ENCODE peak calls at places on chromosomes 4 and X, in five cellular contexts. One of them, this sample, is unnamed.

GRCh38 chr4:30716158-30716557 is 4.0 kb upstream of the PCDH7 start:
- DNase-seq in HepG2: peak
- DNase-seq in GM23338: peak
- DNase-seq in brain microvascular endothelial cell: no peak
- DNase-seq in ovary: no peak
- DNase-seq in this sample: peak

GRCh38 chrX:29992083-29992482 is 223.3 kb upstream of the MAGEB2 start:
- DNase-seq in HepG2: no peak
- DNase-seq in GM23338: no peak
- DNase-seq in brain microvascular endothelial cell: no peak
- DNase-seq in ovary: no peak
- DNase-seq in this sample: no peak

GRCh38 chrX:46978341-46979291 is 66.4 kb downstream of the JADE3 start:
- DNase-seq in HepG2: peak
- DNase-seq in GM23338: peak
- DNase-seq in brain microvascular endothelial cell: peak
- DNase-seq in ovary: peak
- DNase-seq in this sample: peak

GRCh38 chrX:19867411-19867732 is 20.0 kb downstream of the SH3KBP1 start:
- DNase-seq in HepG2: no peak
- DNase-seq in GM23338: no peak
- DNase-seq in brain microvascular endothelial cell: no peak
- DNase-seq in ovary: no peak
- DNase-seq in this sample: peak

GRCh38 chr4:156596026-156596425 is 375.6 kb downstream of the PDGFC start:
- DNase-seq in HepG2: no peak
- DNase-seq in GM23338: no peak
- DNase-seq in brain microvascular endothelial cell: peak
- DNase-seq in ovary: no peak
- DNase-seq in this sample: no peak

GRCh38 chrX:40173662-40174593 is 76.2 kb upstream of the BCOR start:
- DNase-seq in HepG2: peak
- DNase-seq in GM23338: peak
- DNase-seq in brain microvascular endothelial cell: no peak
- DNase-seq in ovary: peak
- DNase-seq in this sample: peak

GRCh38 chrX:148500428-148501120 is at the start of gene AFF2:
- DNase-seq in HepG2: no peak
- DNase-seq in GM23338: peak
- DNase-seq in brain microvascular endothelial cell: peak
- DNase-seq in ovary: peak
- DNase-seq in this sample: peak

GRCh38 chrX:26138043-26138442 is at the start of gene MAGEB18:
- DNase-seq in HepG2: no peak
- DNase-seq in GM23338: peak
- DNase-seq in brain microvascular endothelial cell: no peak
- DNase-seq in ovary: no peak
- DNase-seq in this sample: no peak

GRCh38 chr4:154076921-154077320 is 288.0 kb upstream of the SFRP2 start:
- DNase-seq in HepG2: no peak
- DNase-seq in GM23338: no peak
- DNase-seq in brain microvascular endothelial cell: peak
- DNase-seq in ovary: no peak
- DNase-seq in this sample: peak

GRCh38 chr4:73822389-73822788 is 14.1 kb upstream of the CXCL6 start:
- DNase-seq in HepG2: no peak
- DNase-seq in GM23338: no peak
- DNase-seq in brain microvascular endothelial cell: no peak
- DNase-seq in ovary: no peak
- DNase-seq in this sample: peak

GRCh38 chr4:65893957-65894755 is 223.9 kb upstream of the EPHA5 start:
- DNase-seq in HepG2: no peak
- DNase-seq in GM23338: no peak
- DNase-seq in brain microvascular endothelial cell: no peak
- DNase-seq in ovary: no peak
- DNase-seq in this sample: peak

GRCh38 chr4:65893311-65893710 is 223.0 kb upstream of the EPHA5 start:
- DNase-seq in HepG2: no peak
- DNase-seq in GM23338: peak
- DNase-seq in brain microvascular endothelial cell: no peak
- DNase-seq in ovary: no peak
- DNase-seq in this sample: no peak
- H3K27ac ChIP-seq in HepG2: no peak
- H3K27ac ChIP-seq in GM23338: peak
- H3K27ac ChIP-seq in brain microvascular endothelial cell: no peak
- H3K27ac ChIP-seq in ovary: no peak
- H3K27ac ChIP-seq in this sample: no peak

DNA sequence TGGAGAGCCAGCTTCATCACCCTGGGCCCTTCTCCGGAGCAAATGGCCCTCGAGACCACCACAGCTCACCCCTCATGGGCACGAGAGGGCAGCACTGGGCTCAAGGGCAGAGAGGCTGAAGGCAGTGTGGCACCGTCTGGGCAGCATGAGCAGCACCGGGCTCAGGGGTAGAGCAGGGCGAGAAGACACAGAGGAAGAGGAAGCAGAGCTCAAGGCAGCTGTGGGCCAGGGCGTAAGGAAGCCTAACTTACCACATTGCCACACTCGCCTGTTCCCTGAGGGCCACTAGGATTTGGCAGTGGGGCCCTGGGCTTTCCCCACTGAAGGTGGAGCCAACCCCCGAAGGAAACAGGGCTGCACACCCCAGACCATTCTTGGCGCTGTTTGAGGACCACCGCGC is 15.5 kb downstream of the ZNF185 start:
- DNase-seq in HepG2: no peak
- DNase-seq in GM23338: no peak
- DNase-seq in brain microvascular endothelial cell: no peak
- DNase-seq in ovary: no peak
- DNase-seq in this sample: no peak
- H3K27ac ChIP-seq in HepG2: no peak
- H3K27ac ChIP-seq in GM23338: no peak
- H3K27ac ChIP-seq in brain microvascular endothelial cell: no peak
- H3K27ac ChIP-seq in ovary: no peak
- H3K27ac ChIP-seq in this sample: no peak

GRCh38 chr4:76997454-76997853 is 47.9 kb downstream of the SEPTIN11 start:
- DNase-seq in HepG2: no peak
- DNase-seq in GM23338: no peak
- DNase-seq in brain microvascular endothelial cell: no peak
- DNase-seq in ovary: no peak
- DNase-seq in this sample: no peak

GRCh38 chr4:76995776-76996175 is 46.2 kb downstream of the SEPTIN11 start:
- DNase-seq in HepG2: no peak
- DNase-seq in GM23338: no peak
- DNase-seq in brain microvascular endothelial cell: no peak
- DNase-seq in ovary: no peak
- DNase-seq in this sample: no peak

GRCh38 chr4:76996445-76996844 is 46.9 kb downstream of the SEPTIN11 start:
- DNase-seq in HepG2: no peak
- DNase-seq in GM23338: no peak
- DNase-seq in brain microvascular endothelial cell: no peak
- DNase-seq in ovary: no peak
- DNase-seq in this sample: no peak

GRCh38 chr4:76990288-76991080 is 40.9 kb downstream of the SEPTIN11 start:
- DNase-seq in HepG2: no peak
- DNase-seq in GM23338: no peak
- DNase-seq in brain microvascular endothelial cell: peak
- DNase-seq in ovary: no peak
- DNase-seq in this sample: peak

DNA sequence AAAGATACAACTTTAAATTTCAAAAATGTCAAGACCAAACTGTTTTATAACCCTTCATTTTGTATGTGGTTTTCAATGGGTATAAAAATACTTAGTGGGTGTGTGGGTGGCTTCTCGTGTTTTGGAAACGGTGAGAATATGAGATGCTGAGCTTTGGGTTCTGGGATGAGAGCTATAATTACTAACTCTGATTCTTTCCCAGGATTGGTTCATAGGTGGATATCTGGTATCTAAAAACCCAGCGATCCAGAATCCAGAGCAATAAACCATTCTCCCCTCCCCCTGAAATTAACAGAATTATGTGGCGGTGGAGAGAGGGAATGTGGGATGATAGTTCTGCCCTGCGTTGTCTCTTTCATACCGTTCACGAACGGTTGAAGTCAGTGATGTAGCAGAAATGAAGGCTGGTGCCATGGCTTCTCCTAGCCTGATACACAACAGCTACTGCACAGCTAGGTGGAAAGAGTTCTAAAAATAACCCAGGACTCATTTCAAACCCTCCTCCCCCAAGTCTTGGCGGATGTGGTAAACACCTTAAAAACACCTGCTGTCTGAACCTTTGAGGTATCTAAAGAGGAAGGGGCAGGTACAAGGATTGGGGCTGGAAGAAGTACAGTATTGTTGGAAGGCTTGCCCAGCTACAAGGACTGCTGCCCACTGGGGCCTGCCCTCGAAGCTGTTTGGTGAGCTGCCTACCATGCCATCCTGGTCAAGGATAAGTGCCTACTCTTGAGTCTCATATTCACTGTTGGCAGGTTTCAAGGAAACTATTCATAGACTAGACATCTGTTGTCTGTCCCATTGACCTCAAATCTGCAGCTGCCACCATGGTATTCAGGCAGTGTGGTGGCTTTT is 44.5 kb downstream of the SEPTIN11 start:
- DNase-seq in HepG2: no peak
- DNase-seq in GM23338: no peak
- DNase-seq in brain microvascular endothelial cell: no peak
- DNase-seq in ovary: no peak
- DNase-seq in this sample: no peak
- H3K27ac ChIP-seq in HepG2: no peak
- H3K27ac ChIP-seq in GM23338: no peak
- H3K27ac ChIP-seq in brain microvascular endothelial cell: no peak
- H3K27ac ChIP-seq in ovary: no peak
- H3K27ac ChIP-seq in this sample: peak

GRCh38 chr4:69092980-69093568 is 3.2 kb upstream of the UGT2B7 start:
- DNase-seq in HepG2: no peak
- DNase-seq in GM23338: no peak
- DNase-seq in brain microvascular endothelial cell: no peak
- DNase-seq in ovary: no peak
- DNase-seq in this sample: no peak
- H3K27ac ChIP-seq in HepG2: no peak
- H3K27ac ChIP-seq in GM23338: no peak
- H3K27ac ChIP-seq in brain microvascular endothelial cell: peak
- H3K27ac ChIP-seq in ovary: no peak
- H3K27ac ChIP-seq in this sample: no peak

GRCh38 chr4:101696276-101697010 is 94.1 kb upstream of the BANK1 start:
- DNase-seq in HepG2: no peak
- DNase-seq in GM23338: no peak
- DNase-seq in brain microvascular endothelial cell: no peak
- DNase-seq in ovary: no peak
- DNase-seq in this sample: no peak

GRCh38 chr4:101699441-101700117 is 91.0 kb upstream of the BANK1 start:
- DNase-seq in HepG2: no peak
- DNase-seq in GM23338: no peak
- DNase-seq in brain microvascular endothelial cell: no peak
- DNase-seq in ovary: no peak
- DNase-seq in this sample: no peak

GRCh38 chr4:101706535-101707057 is 83.9 kb upstream of the BANK1 start:
- DNase-seq in HepG2: no peak
- DNase-seq in GM23338: no peak
- DNase-seq in brain microvascular endothelial cell: no peak
- DNase-seq in ovary: no peak
- DNase-seq in this sample: no peak

GRCh38 chr4:101697266-101697665 is 93.3 kb upstream of the BANK1 start:
- DNase-seq in HepG2: no peak
- DNase-seq in GM23338: no peak
- DNase-seq in brain microvascular endothelial cell: no peak
- DNase-seq in ovary: no peak
- DNase-seq in this sample: no peak

DNA sequence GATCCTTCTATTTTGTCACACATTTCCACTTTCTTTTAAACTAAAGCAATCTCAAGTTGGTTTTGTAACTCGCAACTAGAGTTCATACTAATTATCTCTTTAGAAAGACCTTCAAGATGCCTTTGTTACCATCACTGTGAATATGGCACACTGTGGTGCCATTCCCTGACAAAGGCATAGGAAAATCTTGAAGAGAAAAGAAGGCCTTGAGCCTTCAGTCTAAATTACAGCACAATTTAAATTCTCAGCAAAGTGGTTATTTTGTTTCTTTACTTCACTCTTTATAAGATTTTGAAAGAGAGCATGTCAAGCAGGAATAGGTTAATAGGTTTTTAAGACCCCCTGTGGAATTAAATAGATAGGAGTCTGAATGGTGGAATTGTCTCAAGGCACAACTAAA is 89.0 kb upstream of the BANK1 start:
- DNase-seq in HepG2: no peak
- DNase-seq in GM23338: no peak
- DNase-seq in brain microvascular endothelial cell: no peak
- DNase-seq in ovary: no peak
- DNase-seq in this sample: no peak
- H3K27ac ChIP-seq in HepG2: no peak
- H3K27ac ChIP-seq in GM23338: no peak
- H3K27ac ChIP-seq in brain microvascular endothelial cell: no peak
- H3K27ac ChIP-seq in ovary: no peak
- H3K27ac ChIP-seq in this sample: no peak

GRCh38 chr4:189033801-189034347 is 894.6 kb downstream of the TRIML1 start:
- DNase-seq in HepG2: no peak
- DNase-seq in GM23338: no peak
- DNase-seq in brain microvascular endothelial cell: no peak
- DNase-seq in ovary: no peak
- DNase-seq in this sample: no peak

GRCh38 chr4:189035091-189035490 is 895.9 kb downstream of the TRIML1 start:
- DNase-seq in HepG2: no peak
- DNase-seq in GM23338: no peak
- DNase-seq in brain microvascular endothelial cell: no peak
- DNase-seq in ovary: no peak
- DNase-seq in this sample: no peak

GRCh38 chr4:189029961-189030360 is 890.7 kb downstream of the TRIML1 start:
- DNase-seq in HepG2: no peak
- DNase-seq in GM23338: no peak
- DNase-seq in brain microvascular endothelial cell: no peak
- DNase-seq in ovary: no peak
- DNase-seq in this sample: no peak

GRCh38 chr4:189035654-189036053 is 896.4 kb downstream of the TRIML1 start:
- DNase-seq in HepG2: no peak
- DNase-seq in GM23338: no peak
- DNase-seq in brain microvascular endothelial cell: no peak
- DNase-seq in ovary: no peak
- DNase-seq in this sample: no peak

DNA sequence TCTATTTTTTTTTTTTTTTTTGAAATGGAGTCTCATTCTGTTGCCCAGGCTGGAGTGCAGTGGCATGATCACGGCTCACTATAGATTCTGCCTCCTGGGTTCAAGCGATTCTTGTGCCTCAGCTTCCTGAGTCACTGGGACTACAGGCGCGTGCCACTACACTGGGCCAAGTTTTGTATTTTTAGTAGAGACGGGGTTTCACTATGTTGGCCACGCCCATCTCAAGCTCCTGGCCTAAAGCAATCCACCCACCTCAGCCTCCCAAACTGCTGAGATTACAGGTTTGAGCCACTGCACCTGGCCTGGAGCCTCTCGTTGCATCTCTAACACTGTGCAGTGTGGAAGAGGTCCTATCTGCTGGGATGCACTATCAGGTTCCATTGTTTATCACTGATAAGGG is 893.7 kb downstream of the TRIML1 start:
- DNase-seq in HepG2: no peak
- DNase-seq in GM23338: no peak
- DNase-seq in brain microvascular endothelial cell: no peak
- DNase-seq in ovary: no peak
- DNase-seq in this sample: no peak
- H3K27ac ChIP-seq in HepG2: no peak
- H3K27ac ChIP-seq in GM23338: no peak
- H3K27ac ChIP-seq in brain microvascular endothelial cell: no peak
- H3K27ac ChIP-seq in ovary: no peak
- H3K27ac ChIP-seq in this sample: no peak

GRCh38 chr4:762211-763190 is 56.9 kb downstream of the PCGF3 start:
- DNase-seq in HepG2: peak
- DNase-seq in GM23338: no peak
- DNase-seq in brain microvascular endothelial cell: peak
- DNase-seq in ovary: no peak
- DNase-seq in this sample: peak
- H3K27ac ChIP-seq in HepG2: peak
- H3K27ac ChIP-seq in GM23338: no peak
- H3K27ac ChIP-seq in brain microvascular endothelial cell: no peak
- H3K27ac ChIP-seq in ovary: no peak
- H3K27ac ChIP-seq in this sample: no peak

This sample was measured in GM23248.